ENCODE peak calls at places on chromosome 3, in ten cellular contexts. B, N, F, J, A, Q, H, O, V and Z are unnamed samples.

GRCh38 chr3:133931084-133931483 is 35.4 kb upstream of the RAB6B start:
- DNase-seq in V (no peak), O (no peak), F (no peak), J (no peak), B (no peak), A (no peak), Q (no peak), H (no peak), N (no peak), Z (peak; percentile 23)

GRCh38 chr3:57230006-57230405 is 2.5 kb downstream of the APPL1 start:
- DNase-seq in F (no peak), J (no peak), N (no peak), A (peak; percentile 27), O (no peak), V (no peak), H (no peak), B (no peak), Q (no peak), Z (no peak)

GRCh38 chr3:128498901-128499530 is 6.0 kb upstream of the GATA2 start:
- DNase-seq in Q (no peak), V (no peak), H (no peak), N (no peak), F (no peak), A (no peak), J (no peak), O (no peak), B (no peak), Z (no peak)

GRCh38 chr3:122283796-122284445 is 41.1 kb upstream of the CSTA start:
- DNase-seq in V (no peak), O (no peak), Q (no peak), A (no peak), J (no peak), H (no peak), N (no peak), F (no peak), B (no peak), Z (no peak)

GRCh38 chr3:134211797-134212196 is 38.9 kb downstream of the RYK start:
- DNase-seq in H (no peak), A (peak; percentile 55), J (peak; percentile 67), B (no peak), O (peak; percentile 72), V (peak; percentile 88), N (peak; percentile 36), F (peak; percentile 53), Q (peak; percentile 36), Z (no peak)

GRCh38 chr3:156483426-156483825 is 71.5 kb downstream of the SSR3 start:
- DNase-seq in O (peak; percentile 86), B (no peak), F (no peak), Q (no peak), A (peak; percentile 86), V (peak; percentile 90), H (no peak), N (no peak), J (peak; percentile 87), Z (no peak)

GRCh38 chr3:59142581-59142980 is 92.8 kb upstream of the CFAP20DC start:
- DNase-seq in F (no peak), B (no peak), A (peak; percentile 79), J (no peak), Q (no peak), V (no peak), O (no peak), H (no peak), N (no peak), Z (no peak)

GRCh38 chr3:46716461-46717441 is 918 bp downstream of the PRSS50 start:
- DNase-seq in Q (no peak), H (no peak), J (no peak), N (no peak), A (no peak), B (no peak), V (no peak), O (no peak), F (no peak), Z (peak; percentile 14)

GRCh38 chr3:49006591-49007067 is 562 bp upstream of the WDR6 start:
- DNase-seq in V (peak; percentile 74), Q (no peak), N (no peak), H (no peak), O (peak; percentile 63), F (no peak), B (no peak), A (no peak), J (peak; percentile 59), Z (no peak)

GRCh38 chr3:114794894-114795630 is 352.0 kb downstream of the ZBTB20 start:
- DNase-seq in O (no peak), N (no peak), A (no peak), F (no peak), Q (no peak), V (no peak), H (no peak), B (no peak), J (no peak), Z (no peak)
- TF ChIP-seq CTCF in O (no peak), N (no peak), A (no peak), F (no peak), Q (no peak), V (no peak), H (no peak), B (no peak), J (no peak), Z (no peak)

DNA sequence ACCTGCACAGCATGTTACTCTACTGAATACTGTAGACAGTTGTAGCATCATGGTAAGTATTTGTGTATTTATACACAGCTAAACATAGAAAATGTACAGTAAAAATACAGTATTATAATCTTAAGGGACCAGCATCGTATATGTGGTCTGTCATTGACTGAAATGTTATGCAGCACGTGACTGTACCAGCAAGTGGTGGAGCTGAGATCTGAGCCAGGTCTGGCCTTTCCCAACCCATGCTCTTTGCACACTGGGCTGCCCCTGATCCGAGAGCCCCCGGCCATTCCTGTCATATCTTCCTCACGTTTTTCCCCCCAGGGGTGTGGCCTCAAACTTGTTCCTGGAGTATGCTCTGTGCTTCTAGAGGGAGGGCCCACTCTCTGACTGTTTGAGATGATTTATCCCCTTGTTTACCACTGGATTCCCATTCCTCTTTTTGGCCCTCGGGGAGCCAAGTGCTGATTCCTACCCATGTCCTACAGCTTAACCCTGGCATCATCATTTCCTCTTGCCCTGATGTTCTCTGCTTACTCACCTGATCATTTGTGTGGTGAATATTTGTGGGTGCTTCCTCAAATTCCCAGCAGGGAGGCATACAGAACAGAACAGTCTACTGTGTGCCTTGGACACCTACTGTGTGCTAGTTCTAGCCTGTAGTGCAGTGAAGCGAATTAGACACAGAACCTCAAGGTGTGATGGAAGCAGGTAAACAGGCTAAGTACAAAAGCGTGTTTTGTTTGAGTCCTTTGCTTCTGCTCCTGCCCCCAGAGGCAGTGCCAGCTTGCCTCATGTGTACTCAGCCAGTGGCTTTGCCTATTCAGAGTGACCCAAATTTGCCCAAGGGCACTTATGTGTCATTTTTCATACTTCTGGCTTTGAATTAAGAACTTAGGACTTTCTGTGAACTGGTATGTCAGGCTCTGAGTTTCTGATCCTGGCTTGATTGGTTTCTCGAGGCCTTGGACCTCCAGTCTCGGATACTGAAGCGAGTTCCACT is 21.0 kb downstream of the CSRNP1 start:
- DNase-seq in A (peak; percentile 42), V (no peak), Q (no peak), N (no peak), J (no peak), F (no peak), H (no peak), B (no peak), O (no peak), Z (no peak)
- TF ChIP-seq CTCF in A (no peak), V (no peak), Q (no peak), N (no peak), J (no peak), F (no peak), H (no peak), B (no peak), O (no peak), Z (no peak)

GRCh38 chr3:188826574-188826973 is 345.2 kb upstream of the TPRG1 start:
- DNase-seq in B (no peak), J (no peak), O (no peak), N (no peak), A (no peak), Q (no peak), V (no peak), H (no peak), F (no peak), Z (no peak)

GRCh38 chr3:188827593-188827992 is 344.2 kb upstream of the TPRG1 start:
- DNase-seq in H (no peak), O (peak; percentile 21), V (peak; percentile 45), N (no peak), F (no peak), A (no peak), B (no peak), Q (no peak), J (peak; percentile 17), Z (no peak)

GRCh38 chr3:188827078-188827477 is 344.7 kb upstream of the TPRG1 start:
- DNase-seq in J (no peak), F (no peak), A (no peak), O (no peak), N (no peak), V (peak; percentile 16), Q (no peak), B (no peak), H (no peak), Z (no peak)

GRCh38 chr3:188821998-188822397 is 349.8 kb upstream of the TPRG1 start:
- DNase-seq in Q (no peak), A (no peak), N (no peak), F (no peak), V (no peak), H (no peak), O (no peak), B (no peak), J (no peak), Z (no peak)

DNA sequence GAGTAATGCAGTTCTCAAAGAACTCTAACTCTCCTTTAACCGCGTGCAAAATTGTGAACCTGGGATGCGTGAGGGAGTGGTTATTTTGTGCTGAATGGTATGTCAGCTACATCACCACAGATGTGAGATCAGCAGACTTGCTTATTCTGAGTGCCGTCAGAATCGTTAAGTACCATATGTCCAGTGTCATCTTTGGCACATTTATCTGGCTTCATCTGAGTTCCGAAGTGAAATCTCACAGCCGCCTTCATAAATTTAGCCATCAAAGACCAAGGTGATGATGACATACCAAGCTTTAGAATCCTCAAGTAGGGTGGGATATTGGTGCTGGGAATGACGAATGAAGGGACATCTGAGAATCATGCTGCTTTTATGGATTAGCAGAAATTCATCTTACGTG is 347.2 kb upstream of the TPRG1 start:
- DNase-seq in Q (no peak), H (no peak), N (no peak), B (no peak), J (no peak), O (no peak), V (no peak), A (no peak), F (no peak), Z (no peak)
- TF ChIP-seq CTCF in Q (no peak), H (no peak), N (no peak), B (no peak), J (no peak), O (no peak), V (no peak), A (no peak), F (no peak), Z (no peak)

DNA sequence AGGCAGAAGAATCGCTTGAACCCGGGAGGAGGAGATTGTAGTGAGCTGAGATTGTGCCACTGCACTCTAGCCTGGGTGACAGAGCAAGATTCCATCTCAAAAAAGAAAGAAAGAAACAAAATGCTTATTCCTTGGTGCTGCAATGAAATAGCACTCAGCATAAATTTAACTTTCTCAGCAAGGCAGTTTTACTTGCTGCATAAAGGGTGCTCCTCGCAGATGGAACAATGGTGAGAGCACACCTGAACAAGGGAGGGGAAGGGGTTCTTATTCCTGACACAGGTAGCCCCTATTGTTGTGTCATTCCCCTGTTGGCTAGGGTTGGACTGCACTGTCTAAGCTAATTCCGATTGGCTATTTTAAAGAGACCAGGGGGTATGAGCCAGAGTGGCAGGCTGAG is 17.1 kb downstream of the PAK2 start:
- DNase-seq in H (no peak), Q (no peak), B (no peak), A (no peak), O (no peak), N (no peak), F (no peak), V (no peak), J (no peak), Z (no peak)
- TF ChIP-seq CTCF in H (no peak), Q (no peak), B (no peak), A (no peak), O (no peak), N (no peak), F (no peak), V (no peak), J (no peak), Z (no peak)